ENCODE peak calls at places on chromosomes 7 and 10, in four cellular contexts. Z, N, P and W are unnamed samples.
A peak's percentile ranks its signal among the peaks of the same experiment; 100 is the strongest.

GRCh38 chr10:114026189-114027040 is 17.3 kb upstream of the ADRB1 start:
- DNase-seq in Z (no peak), N (peak; percentile 51), P (no peak), W (no peak)

GRCh38 chr7:32890010-32890552 is 1.5 kb downstream of the KBTBD2 start:
- DNase-seq in Z (no peak), N (no peak), P (no peak), W (peak; percentile 23)

GRCh38 chr10:116765549-116766162 is 23.3 kb upstream of the HSPA12A start:
- DNase-seq in Z (no peak), N (no peak), P (peak; percentile 55), W (no peak)

GRCh38 chr7:108026647-108027046 is 23.7 kb upstream of the LAMB1 start:
- DNase-seq in Z (no peak), N (no peak), P (no peak), W (no peak)

GRCh38 chr7:16034353-16034752 is 347.9 kb upstream of the MEOX2 start:
- DNase-seq in Z (no peak), N (no peak), P (no peak), W (no peak)

GRCh38 chr7:7965301-7965700 is 3.3 kb upstream of the GLCCI1 start:
- DNase-seq in Z (no peak), N (no peak), P (no peak), W (no peak)

GRCh38 chr10:122553341-122553740 is 7.2 kb upstream of the DMBT1 start:
- DNase-seq in Z (no peak), N (no peak), P (no peak), W (no peak)

GRCh38 chr7:158973440-158973839 is 117.1 kb downstream of the DYNC2I1 start:
- DNase-seq in Z (no peak), N (peak; percentile 3), P (peak; percentile 74), W (no peak)

GRCh38 chr7:68250143-68250542 is 1253.5 kb downstream of the TYW1 start:
- DNase-seq in Z (no peak), N (no peak), P (no peak), W (no peak)

GRCh38 chr7:23067271-23067670 is 38.3 kb upstream of the KLHL7 start:
- DNase-seq in Z (no peak), N (no peak), P (no peak), W (no peak)

GRCh38 chr7:141045126-141045841 is 28.6 kb upstream of the TMEM178B start:
- DNase-seq in Z (no peak), N (no peak), P (no peak), W (no peak)

GRCh38 chr7:102175423-102176170 is 111.1 kb upstream of the SH2B2 start:
- DNase-seq in Z (no peak), N (no peak), P (no peak), W (no peak)

GRCh38 chr7:149248777-149249176 is 9.3 kb downstream of the ZNF212 start:
- DNase-seq in Z (no peak), N (no peak), P (no peak), W (no peak)

GRCh38 chr7:98323597-98324322 is 42.3 kb downstream of the BRI3 start:
- DNase-seq in Z (no peak), N (no peak), P (no peak), W (no peak)

GRCh38 chr7:22143496-22143895 is 197.8 kb upstream of the CDCA7L start:
- DNase-seq in Z (no peak), N (no peak), P (no peak), W (no peak)

GRCh38 chr10:96259150-96259549 is 12.2 kb downstream of the BLNK start:
- DNase-seq in Z (no peak), N (no peak), P (no peak), W (no peak)

GRCh38 chr7:105677803-105678583 is 96.7 kb upstream of the EFCAB10 start:
- DNase-seq in Z (no peak), N (peak; percentile 45), P (no peak), W (peak; percentile 63)

GRCh38 chr7:43871064-43871463 is 1.7 kb upstream of the MRPS24 start:
- DNase-seq in Z (no peak), N (no peak), P (no peak), W (no peak)

GRCh38 chr7:74501298-74501697 is 47.6 kb downstream of the GTF2IRD1 start:
- DNase-seq in Z (no peak), N (no peak), P (no peak), W (no peak)

GRCh38 chr10:6737080-6737641 is 157.1 kb upstream of the PRKCQ start:
- DNase-seq in Z (no peak), N (no peak), P (no peak), W (no peak)

GRCh38 chr10:125283831-125284614 is 123.7 kb upstream of the CTBP2 start:
- DNase-seq in Z (no peak), N (no peak), P (no peak), W (no peak)

GRCh38 chr10:54800677-54801480 is at the start of gene PCDH15:
- DNase-seq in Z (no peak), N (peak; percentile 1), P (no peak), W (peak; percentile 1)

GRCh38 chr10:260819-261429 is 125.7 kb downstream of the ZMYND11 start:
- DNase-seq in Z (no peak), N (no peak), P (no peak), W (peak; percentile 18)

GRCh38 chr7:123674399-123675091 is 18.9 kb downstream of the LMOD2 start:
- DNase-seq in Z (no peak), N (no peak), P (no peak), W (no peak)

GRCh38 chr10:112919721-112920120 is 30.3 kb upstream of the TCF7L2 start:
- DNase-seq in Z (no peak), N (no peak), P (no peak), W (no peak)

GRCh38 chr10:2111936-2112335 is 374.6 kb upstream of the ADARB2 start:
- DNase-seq in Z (no peak), N (no peak), P (no peak), W (no peak)

GRCh38 chr10:16559236-16559773 is 37.6 kb upstream of the C1QL3 start:
- DNase-seq in Z (no peak), N (no peak), P (no peak), W (no peak)
- TF ChIP-seq SPI1 in Z (no peak), N (no peak), P (no peak), W (no peak)

DNA sequence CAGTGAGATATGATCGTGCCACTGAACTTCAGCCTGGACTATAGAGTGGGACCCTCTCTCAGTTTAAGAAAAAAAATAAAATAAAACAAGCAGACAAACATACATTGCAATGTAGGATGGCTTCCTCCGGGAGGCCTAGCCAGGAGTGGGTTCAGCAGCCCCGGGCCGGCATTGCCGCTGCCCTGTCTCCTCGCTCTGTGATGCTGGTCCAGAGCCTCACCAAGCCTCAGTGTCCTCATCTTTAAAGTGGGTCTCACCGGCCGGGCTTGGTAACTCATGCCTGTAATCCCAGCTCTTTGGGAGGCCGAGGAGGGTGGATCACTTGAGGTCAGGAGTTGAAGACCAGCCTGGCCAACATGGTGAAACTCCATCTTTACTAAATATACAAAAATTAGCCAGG is 71.6 kb downstream of the PTPRE start:
- DNase-seq in Z (no peak), N (no peak), P (no peak), W (no peak)
- TF ChIP-seq SPI1 in Z (no peak), N (no peak), P (no peak), W (no peak)

GRCh38 chr10:12212454-12212853 is 16.5 kb downstream of the CDC123 start:
- DNase-seq in Z (no peak), N (no peak), P (no peak), W (no peak)

GRCh38 chr10:12214093-12214492 is 18.1 kb downstream of the CDC123 start:
- DNase-seq in Z (no peak), N (no peak), P (no peak), W (no peak)

DNA sequence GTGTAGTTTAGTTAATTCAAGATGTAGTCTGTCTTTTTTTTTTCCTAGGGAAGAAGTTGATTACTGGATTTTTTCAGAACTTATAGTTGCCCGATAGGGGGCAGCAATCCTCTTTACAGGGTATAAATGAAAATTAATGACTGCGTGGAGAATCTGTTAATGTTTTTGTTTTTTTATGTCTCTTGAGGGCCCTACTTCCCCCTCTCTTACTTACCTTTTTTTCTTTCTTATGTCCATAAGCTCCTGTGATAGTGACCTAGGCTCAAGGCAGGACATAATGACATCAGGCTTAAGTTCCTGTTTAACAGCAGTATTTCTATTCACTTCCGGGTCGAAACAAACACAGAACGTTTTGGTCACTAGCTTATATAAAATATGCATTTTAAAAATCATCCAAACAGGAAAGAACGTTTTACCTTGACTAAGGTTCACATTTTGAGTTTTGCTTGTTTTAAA is 18.8 kb downstream of the CDC123 start:
- DNase-seq in Z (no peak), N (no peak), P (peak; percentile 39), W (no peak)
- TF ChIP-seq SPI1 in Z (no peak), N (no peak), P (no peak), W (no peak)

DNA sequence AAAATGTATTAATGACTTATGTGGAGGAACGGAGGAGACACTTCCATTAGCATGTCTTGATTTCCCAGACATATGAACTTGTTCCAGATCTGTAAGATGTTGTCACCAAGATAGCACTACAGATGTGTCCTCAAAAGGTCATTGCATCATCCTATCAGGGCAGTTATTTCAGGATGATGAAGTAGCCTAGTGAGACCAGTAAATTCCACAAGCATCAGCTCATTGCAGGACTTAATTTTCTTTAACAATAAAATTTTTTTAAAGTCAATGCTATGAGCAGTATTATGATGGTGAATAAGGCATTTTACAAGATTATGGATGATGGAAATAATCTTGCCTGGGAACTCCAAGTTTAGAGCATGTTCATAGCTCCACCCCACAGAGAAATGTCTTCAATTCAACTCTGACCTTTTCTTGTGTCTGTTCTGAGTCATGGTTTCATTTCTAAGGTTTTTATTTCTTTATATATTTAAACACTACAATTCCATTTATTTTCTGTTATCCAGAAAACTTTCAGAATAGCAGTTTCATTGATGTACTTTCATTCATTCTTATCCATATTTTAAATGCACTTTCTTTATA is 1203.3 kb upstream of the CELF2 start:
- DNase-seq in Z (no peak), N (no peak), P (no peak), W (no peak)
- TF ChIP-seq SPI1 in Z (no peak), N (no peak), P (no peak), W (no peak)